ENCODE peak calls at places on chromosomes 11 and 22, in five cellular contexts. J is spleen, U is heart right ventricle, W is PC-9, V is kidney. M is an unnamed sample.

GRCh38 chr11:75100314-75100713 is 3.6 kb upstream of the OR2AT4 start:
- DNase-seq in J (no peak), U (no peak), W (peak), V (no peak), M (no peak)

GRCh38 chr11:121255473-121256125 is 37.0 kb upstream of the SC5D start:
- DNase-seq in J (no peak), U (no peak), W (no peak), V (no peak), M (no peak)

GRCh38 chr22:32850591-32851517 is 49.3 kb downstream of the TIMP3 start:
- DNase-seq in J (no peak), U (peak), W (no peak), V (no peak), M (no peak)

GRCh38 chr11:95660038-95660437 is 129.5 kb downstream of the FAM76B start:
- DNase-seq in J (no peak), U (no peak), W (no peak), V (no peak), M (no peak)

GRCh38 chr22:23684051-23684450 is 6.8 kb upstream of the RGL4 start:
- DNase-seq in J (no peak), U (no peak), W (no peak), V (no peak), M (no peak)

GRCh38 chr11:117934526-117935307 is 5.5 kb upstream of the TMPRSS13 start:
- DNase-seq in J (peak), U (no peak), W (no peak), V (no peak), M (no peak)

GRCh38 chr11:67616431-67617242 is 9.9 kb downstream of the NDUFV1 start:
- DNase-seq in J (no peak), U (no peak), W (no peak), V (no peak), M (no peak)

GRCh38 chr11:68020575-68020974 is 9.9 kb upstream of the NDUFS8 start:
- DNase-seq in J (no peak), U (no peak), W (peak), V (no peak), M (no peak)

GRCh38 chr11:126747315-126747714 is 253.3 kb downstream of the KIRREL3 start:
- DNase-seq in J (no peak), U (no peak), W (no peak), V (no peak), M (no peak)

GRCh38 chr11:19598456-19598855 is 114.2 kb upstream of the NAV2 start:
- DNase-seq in J (no peak), U (no peak), W (no peak), V (no peak), M (no peak)

GRCh38 chr11:11178671-11179070 is 174.4 kb downstream of the CSNK2A3 start:
- DNase-seq in J (no peak), U (no peak), W (no peak), V (no peak), M (no peak)

GRCh38 chr11:71334191-71334590 is 81.8 kb upstream of the SHANK2 start:
- DNase-seq in J (peak), U (no peak), W (no peak), V (peak), M (no peak)

GRCh38 chr11:124739479-124740276 is at the start of gene NRGN:
- DNase-seq in J (peak), U (peak), W (peak), V (peak), M (peak)

GRCh38 chr22:24133187-24133965 is 47.9 kb upstream of the SUSD2 start:
- DNase-seq in J (no peak), U (no peak), W (no peak), V (no peak), M (no peak)

GRCh38 chr22:44348963-44349950 is 36.5 kb upstream of the SHISAL1 start:
- DNase-seq in J (no peak), U (no peak), W (peak), V (no peak), M (no peak)

GRCh38 chr22:27880778-27881394 is 38.2 kb downstream of the PITPNB start:
- DNase-seq in J (no peak), U (no peak), W (peak), V (no peak), M (no peak)

DNA sequence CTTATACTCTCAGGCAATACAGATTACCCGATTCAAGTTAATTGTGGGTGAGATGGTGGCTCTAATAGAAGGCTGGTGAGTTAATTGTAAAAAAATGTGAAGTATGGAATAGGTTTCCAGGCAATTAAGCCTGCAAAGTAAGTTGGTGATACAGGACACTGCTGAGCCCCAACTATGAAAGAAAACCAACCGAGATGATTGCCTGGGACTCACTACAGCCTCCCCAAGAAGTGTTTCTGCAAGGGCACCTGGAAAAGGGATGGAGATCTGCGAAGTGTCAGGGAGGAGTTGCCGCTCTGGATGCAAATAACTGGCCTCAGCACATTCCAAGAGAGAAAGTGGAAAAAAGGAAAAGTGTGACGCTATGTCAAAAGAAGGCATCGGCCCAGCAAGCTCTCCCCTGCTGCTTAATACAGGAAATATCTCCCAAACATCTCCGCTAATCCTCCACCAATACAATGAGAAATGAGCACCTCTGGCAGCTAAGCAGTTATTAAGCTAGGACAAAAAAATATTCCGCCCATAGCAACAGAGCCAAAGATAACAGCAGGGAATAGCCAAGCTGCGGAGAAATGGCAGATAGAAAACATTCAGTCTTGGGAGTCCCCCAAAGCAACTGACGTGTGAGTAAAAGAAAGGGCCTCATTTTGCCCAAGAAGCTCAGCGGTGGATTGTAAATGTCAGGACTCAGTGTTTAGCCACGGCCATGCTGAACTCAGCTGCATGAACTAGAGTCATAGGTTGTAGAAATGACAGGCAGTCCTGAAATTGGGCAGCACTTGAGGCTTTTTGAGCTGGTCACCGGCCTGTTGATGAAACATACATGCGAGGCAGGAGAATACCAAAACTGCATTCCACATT is 133.7 kb downstream of the SNX19 start:
- DNase-seq in J (no peak), U (no peak), W (peak), V (no peak), M (no peak)
- H3K4me3 ChIP-seq in J (no peak), U (no peak), W (no peak), V (no peak), M (no peak)

DNA sequence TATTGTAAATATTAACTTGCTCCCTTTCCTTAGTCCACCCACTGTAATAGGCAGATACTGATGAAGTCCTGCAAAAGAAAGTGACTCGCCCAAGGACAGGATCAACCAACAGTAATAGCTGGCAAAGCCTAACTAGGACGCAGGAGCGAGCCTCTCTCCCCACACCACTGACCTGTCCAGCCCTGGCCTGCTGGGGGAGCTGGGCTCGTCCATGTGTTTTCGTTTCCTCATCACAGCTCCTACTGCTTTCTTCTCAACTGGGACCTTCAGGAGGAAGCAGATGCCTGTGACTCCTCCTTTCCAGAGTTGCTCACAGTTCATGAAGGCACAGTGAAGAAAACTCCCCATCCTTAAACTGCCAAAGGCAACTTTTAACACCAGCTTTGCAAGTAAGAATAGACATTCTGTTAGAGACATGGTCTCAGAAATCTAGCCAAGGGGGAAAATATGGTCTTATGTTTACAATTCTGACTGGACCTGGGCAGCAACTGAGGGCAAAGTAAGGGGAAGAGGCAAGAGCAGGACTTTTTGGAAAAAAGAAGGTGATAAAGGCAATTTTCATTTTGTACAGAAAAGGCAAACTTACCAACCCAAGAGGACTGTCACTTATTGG is 11.6 kb upstream of the GPHA2 start:
- DNase-seq in J (no peak), U (no peak), W (no peak), V (no peak), M (no peak)
- TF ChIP-seq CTCF in J (no peak), U (no peak), W (no peak), V (no peak), M (no peak)

GRCh38 chr11:130164221-130164570 is 4.6 kb downstream of the ST14 start:
- DNase-seq in J (no peak), U (no peak), W (no peak), V (no peak), M (no peak)
- H3K27ac ChIP-seq in J (peak), U (no peak), W (peak), V (peak), M (peak)

GRCh38 chr22:37259540-37260029 is 15.5 kb upstream of the RAC2 start:
- DNase-seq in J (peak), U (no peak), W (peak), V (no peak), M (no peak)
- H3K4me3 ChIP-seq in J (no peak), U (no peak), W (no peak), V (no peak), M (no peak)

GRCh38 chr11:69377029-69377952 is 83.3 kb downstream of the MYEOV start:
- DNase-seq in J (peak), U (no peak), W (peak), V (peak), M (no peak)
- TF ChIP-seq CTCF in J (no peak), U (no peak), W (no peak), V (no peak), M (no peak)

GRCh38 chr11:122344281-122344680 is 228.3 kb upstream of the BLID start:
- DNase-seq in J (no peak), U (no peak), W (no peak), V (no peak), M (no peak)

GRCh38 chr11:122340607-122341006 is 224.6 kb upstream of the BLID start:
- DNase-seq in J (no peak), U (no peak), W (no peak), V (no peak), M (no peak)

GRCh38 chr11:122342089-122342749 is 226.2 kb upstream of the BLID start:
- DNase-seq in J (no peak), U (no peak), W (no peak), V (no peak), M (no peak)

GRCh38 chr11:122339661-122340060 is 223.6 kb upstream of the BLID start:
- DNase-seq in J (no peak), U (no peak), W (no peak), V (no peak), M (no peak)

DNA sequence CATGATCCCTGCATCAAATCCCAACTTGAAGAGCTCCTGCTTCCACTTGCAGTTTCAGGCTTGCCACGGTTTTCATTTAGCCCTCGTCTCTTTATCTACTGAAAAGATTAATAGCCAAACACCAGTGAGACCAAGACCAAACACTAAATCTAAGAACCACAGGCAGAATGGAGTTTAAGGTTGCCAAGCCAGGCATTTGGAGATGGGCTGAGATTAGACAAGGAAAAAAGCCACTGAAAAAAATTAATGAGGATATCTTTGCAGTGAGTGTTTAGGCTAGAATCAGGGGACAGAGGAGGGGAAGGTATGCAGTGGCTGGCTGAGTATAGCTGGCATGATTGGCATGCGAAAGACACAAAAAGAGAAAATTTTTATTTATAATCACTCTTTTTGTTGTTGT is 227.2 kb upstream of the BLID start:
- DNase-seq in J (no peak), U (no peak), W (no peak), V (no peak), M (no peak)
- H3K27ac ChIP-seq in J (no peak), U (no peak), W (no peak), V (no peak), M (no peak)

M was measured in esophagus squamous epithelium.